ENCODE peak calls at places on chromosome 4, in nine cellular contexts. M is IMR-90, I is vagina, X is uterus, T is breast epithelium, R is heart left ventricle, N is NB4, Z is body of pancreas, Q is tibial nerve. Y is an unnamed sample.

GRCh38 chr4:84583871-84584373 is 995 bp downstream of the CDS1 start:
- DNase-seq in M (no peak), Z (no peak), T (no peak), I (no peak), X (no peak), R (no peak), N (peak), Q (no peak), Y (no peak)

GRCh38 chr4:124343711-124344110 is 368.8 kb downstream of the ANKRD50 start:
- DNase-seq in R (no peak), M (peak), N (no peak), Z (no peak), T (no peak), Q (no peak), I (no peak), X (no peak), Y (no peak)

GRCh38 chr4:174880001-174880400 is 38.2 kb upstream of the ADAM29 start:
- DNase-seq in N (no peak), X (no peak), T (no peak), Q (no peak), Z (no peak), R (no peak), I (no peak), M (no peak), Y (no peak)

GRCh38 chr4:7371122-7371941 is 63.4 kb downstream of the PSAPL1 start:
- DNase-seq in R (peak), N (no peak), I (no peak), T (no peak), M (peak), Q (no peak), Z (no peak), X (no peak), Y (no peak)

GRCh38 chr4:94957030-94957429 is 199.3 kb downstream of the BMPR1B start:
- DNase-seq in I (no peak), N (no peak), M (no peak), X (no peak), R (no peak), Q (no peak), Z (no peak), T (no peak), Y (no peak)

GRCh38 chr4:106746451-106746850 is 289.7 kb downstream of the DKK2 start:
- DNase-seq in T (no peak), X (no peak), Z (no peak), M (no peak), R (no peak), Q (no peak), I (no peak), N (peak), Y (no peak)

GRCh38 chr4:145557720-145558119 is 61.5 kb upstream of the MMAA start:
- DNase-seq in N (peak), Q (peak), R (no peak), Z (peak), T (no peak), I (no peak), X (peak), M (peak), Y (peak)

GRCh38 chr4:39046243-39046642 is 14.0 kb upstream of the TMEM156 start:
- DNase-seq in R (no peak), T (no peak), N (peak), I (no peak), Z (peak), X (no peak), M (peak), Q (no peak), Y (no peak)

GRCh38 chr4:160510925-160511324 is 1408.0 kb downstream of the RAPGEF2 start:
- DNase-seq in R (no peak), T (no peak), N (peak), Z (no peak), I (no peak), Q (no peak), X (no peak), M (no peak), Y (no peak)

GRCh38 chr4:190018201-190018920 is 8.7 kb downstream of the FRG2 start:
- DNase-seq in R (no peak), Q (no peak), X (no peak), M (no peak), I (no peak), Z (no peak), T (no peak), N (no peak), Y (no peak)

GRCh38 chr4:31458813-31459212 is 738.6 kb downstream of the PCDH7 start:
- DNase-seq in N (no peak), M (no peak), I (no peak), Z (no peak), T (no peak), Q (no peak), R (no peak), X (no peak), Y (no peak)

GRCh38 chr4:60817609-60818008 is 382.5 kb upstream of the ADGRL3 start:
- DNase-seq in M (no peak), N (no peak), Q (no peak), R (no peak), I (no peak), Z (no peak), X (no peak), T (no peak), Y (no peak)

GRCh38 chr4:61320154-61320553 is 120.0 kb downstream of the ADGRL3 start:
- DNase-seq in M (peak), N (no peak), T (no peak), Z (no peak), Q (no peak), R (no peak), X (no peak), I (no peak), Y (no peak)

GRCh38 chr4:183658362-183659028 is 490 bp downstream of the RWDD4 start:
- DNase-seq in Q (no peak), N (peak), X (peak), Z (peak), R (peak), M (peak), I (no peak), T (no peak), Y (no peak)

GRCh38 chr4:118180776-118181175 is 146.5 kb downstream of the NDST3 start:
- DNase-seq in X (no peak), T (no peak), N (no peak), R (no peak), I (no peak), M (peak), Q (no peak), Z (no peak), Y (no peak)

GRCh38 chr4:86934147-86934771 is 552 bp upstream of the AFF1 start:
- DNase-seq in T (no peak), X (no peak), N (peak), Z (no peak), R (no peak), M (no peak), Q (peak), I (no peak), Y (no peak)

GRCh38 chr4:123406862-123407261 is 10.3 kb downstream of the SPRY1 start:
- DNase-seq in Q (no peak), T (no peak), N (no peak), X (no peak), I (no peak), Z (no peak), M (no peak), R (no peak), Y (no peak)

GRCh38 chr4:156633846-156634245 is 337.8 kb downstream of the PDGFC start:
- DNase-seq in I (no peak), T (no peak), N (no peak), Q (no peak), Z (no peak), R (no peak), M (no peak), X (no peak), Y (no peak)

GRCh38 chr4:120921456-120922389 is 803 bp downstream of the PRDM5 start:
- DNase-seq in Q (peak), Z (peak), T (peak), X (peak), N (no peak), I (no peak), M (peak), R (peak), Y (peak)

GRCh38 chr4:93469560-93469959 is 359.0 kb upstream of the ATOH1 start:
- DNase-seq in I (no peak), Z (no peak), X (no peak), Q (no peak), R (no peak), N (no peak), M (no peak), T (no peak), Y (no peak)

GRCh38 chr4:164731827-164732474 is 22.0 kb upstream of the SMIM31 start:
- DNase-seq in Q (peak), Z (peak), X (peak), R (peak), N (peak), I (no peak), T (no peak), M (peak), Y (peak)

GRCh38 chr4:73230865-73231517 is 27.6 kb downstream of the ANKRD17 start:
- DNase-seq in X (no peak), I (no peak), M (no peak), Z (no peak), N (no peak), Q (no peak), R (no peak), T (no peak), Y (no peak)

GRCh38 chr4:110628321-110629213 is 5.7 kb upstream of the PITX2 start:
- DNase-seq in R (no peak), Q (no peak), N (no peak), M (no peak), T (no peak), Z (no peak), X (no peak), I (no peak), Y (no peak)

GRCh38 chr4:184253072-184253420 is 35.4 kb upstream of the ENPP6 start:
- DNase-seq in R (no peak), T (no peak), Q (no peak), I (no peak), M (no peak), X (no peak), N (no peak), Z (no peak), Y (no peak)

GRCh38 chr4:97013309-97014106 is 1129.8 kb downstream of the STPG2 start:
- DNase-seq in Z (no peak), Q (no peak), X (no peak), N (no peak), R (no peak), M (no peak), T (no peak), I (no peak), Y (no peak)

DNA sequence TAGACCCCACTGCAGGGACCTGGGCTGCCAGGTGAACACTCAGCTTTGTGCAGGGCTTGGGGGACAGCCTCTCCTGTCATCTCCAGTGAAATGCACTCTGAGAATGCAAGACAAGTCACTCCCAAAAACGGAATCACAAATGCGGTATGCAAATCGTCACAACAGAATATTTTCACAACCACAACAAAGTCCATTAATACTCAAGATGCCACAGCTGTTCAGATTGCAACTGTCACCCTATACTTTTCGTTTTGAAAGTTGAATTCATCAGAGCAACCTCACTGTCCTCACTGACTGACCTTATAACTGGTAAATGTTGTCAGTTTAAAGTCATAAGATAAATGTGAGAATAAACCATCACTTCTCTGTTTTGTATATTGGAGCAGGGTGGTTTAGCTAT is 16.6 kb downstream of the JAKMIP1 start:
- DNase-seq in I (no peak), M (no peak), Z (no peak), N (no peak), T (no peak), X (no peak), R (no peak), Q (no peak), Y (no peak)
- TF ChIP-seq POLR2A in I (no peak), M (no peak), Z (no peak), N (no peak), T (no peak), X (no peak), R (no peak), Q (no peak), Y (no peak)

DNA sequence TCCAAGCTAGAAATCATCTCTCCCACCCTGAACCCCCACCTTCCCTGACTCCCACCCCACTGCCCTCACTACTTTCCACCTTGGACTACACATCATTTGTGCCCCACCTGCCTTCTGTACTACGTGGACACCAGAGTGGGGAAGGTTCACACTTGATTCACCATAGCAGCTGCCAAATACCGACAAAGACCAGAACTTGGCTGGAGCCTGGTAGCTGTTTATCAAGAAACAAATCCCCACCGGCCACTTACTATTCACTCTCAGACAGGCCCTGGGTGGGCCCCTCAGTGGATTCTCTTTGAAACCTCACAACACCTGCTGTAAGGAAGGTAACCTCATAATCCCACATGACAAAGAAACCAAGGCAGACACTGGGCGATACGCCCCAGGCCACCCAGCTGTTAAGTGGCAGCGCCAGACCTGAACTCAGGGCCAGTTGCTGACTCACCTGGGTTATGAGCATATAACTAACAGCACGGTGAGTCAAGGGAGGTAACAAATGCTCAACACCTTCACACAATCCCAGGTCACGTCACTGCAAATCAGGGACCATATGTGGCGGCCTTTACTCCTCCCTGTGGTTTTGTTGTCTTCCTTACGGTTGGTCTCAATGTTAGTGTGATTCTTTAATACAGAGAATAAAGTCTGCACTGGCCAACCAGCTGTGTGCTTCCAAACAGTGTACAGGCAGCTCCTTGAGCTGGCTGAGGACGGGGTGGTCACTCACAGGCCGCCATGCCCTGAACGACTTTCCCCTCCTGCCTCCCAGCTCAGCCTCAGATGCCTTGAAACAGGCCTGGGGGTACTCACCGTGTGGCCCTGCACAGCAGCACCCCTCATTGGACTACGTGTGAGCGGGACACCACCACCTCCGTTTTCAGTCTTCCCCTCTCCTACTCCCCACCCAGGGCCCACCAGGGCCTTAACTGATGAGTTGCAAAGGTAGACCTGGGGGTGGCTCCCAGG is 7.5 kb downstream of the WDR1 start:
- DNase-seq in N (no peak), I (no peak), Q (no peak), R (no peak), X (no peak), M (peak), Z (no peak), T (no peak), Y (no peak)
- TF ChIP-seq POLR2A in N (no peak), I (no peak), Q (no peak), R (no peak), X (no peak), M (no peak), Z (no peak), T (no peak), Y (no peak)

GRCh38 chr4:153342751-153343552 is 1.5 kb upstream of the MND1 start:
- DNase-seq in I (no peak), T (no peak), Z (no peak), M (no peak), N (no peak), R (no peak), X (no peak), Q (no peak), Y (no peak)

GRCh38 chr4:153346563-153346962 is 2.1 kb downstream of the MND1 start:
- DNase-seq in I (no peak), X (no peak), M (peak), Z (no peak), T (no peak), Q (no peak), R (no peak), N (peak), Y (no peak)

GRCh38 chr4:153345011-153345981 is 808 bp downstream of the MND1 start:
- DNase-seq in M (peak), Q (peak), Z (peak), I (no peak), R (peak), N (peak), T (no peak), X (peak), Y (peak)

GRCh38 chr4:153346031-153346430 is 1.5 kb downstream of the MND1 start:
- DNase-seq in I (no peak), M (no peak), Z (no peak), R (no peak), X (no peak), T (no peak), N (no peak), Q (no peak), Y (no peak)

GRCh38 chr4:153344131-153345010 is at the start of gene MND1:
- DNase-seq in X (peak), R (peak), Q (peak), I (no peak), T (peak), N (peak), M (peak), Z (peak), Y (peak)
- TF ChIP-seq POLR2A in X (no peak), R (no peak), Q (no peak), I (no peak), T (no peak), N (peak), M (peak), Z (no peak), Y (peak)

GRCh38 chr4:23881674-23882337 is 8.0 kb downstream of the PPARGC1A start:
- DNase-seq in Z (no peak), M (no peak), N (no peak), Q (no peak), T (no peak), R (no peak), I (no peak), X (no peak), Y (no peak)

GRCh38 chr4:23878235-23878861 is 11.5 kb downstream of the PPARGC1A start:
- DNase-seq in I (no peak), M (no peak), Q (no peak), N (no peak), T (no peak), X (no peak), Z (no peak), R (no peak), Y (no peak)

GRCh38 chr4:23878912-23879732 is 10.7 kb downstream of the PPARGC1A start:
- DNase-seq in Q (no peak), T (no peak), N (no peak), M (peak), Z (no peak), X (no peak), I (no peak), R (no peak), Y (no peak)

GRCh38 chr4:23882976-23883531 is 6.8 kb downstream of the PPARGC1A start:
- DNase-seq in R (no peak), N (no peak), M (no peak), T (no peak), Q (no peak), Z (no peak), X (no peak), I (no peak), Y (no peak)

DNA sequence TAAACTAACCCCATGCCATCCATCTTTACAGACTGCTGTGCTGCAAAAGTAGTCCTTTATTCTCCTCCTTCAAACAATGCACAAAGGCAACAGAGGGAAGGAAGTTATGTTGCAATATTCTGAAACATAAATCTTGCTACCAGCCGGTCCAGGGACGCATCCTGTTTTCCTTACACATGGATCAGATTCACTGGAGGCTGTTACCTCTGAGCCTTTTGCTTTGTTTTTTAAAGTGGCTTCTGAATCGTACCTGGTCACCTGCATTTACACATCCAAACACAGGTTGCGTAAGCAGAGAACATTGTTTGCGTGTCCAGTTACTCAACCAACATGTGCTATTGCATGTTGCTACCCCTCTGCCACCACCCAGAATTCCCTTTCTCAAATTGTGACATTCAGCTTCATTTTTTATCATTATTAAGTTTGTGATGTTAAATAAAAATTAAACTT is 8.8 kb downstream of the PPARGC1A start:
- DNase-seq in R (no peak), M (no peak), I (no peak), Q (no peak), N (peak), X (no peak), Z (no peak), T (no peak), Y (no peak)
- TF ChIP-seq POLR2A in R (no peak), M (no peak), I (no peak), Q (no peak), N (no peak), X (no peak), Z (no peak), T (no peak), Y (no peak)

GRCh38 chr4:112274959-112275358 is 10.7 kb downstream of the TIFA start:
- DNase-seq in R (no peak), N (no peak), T (no peak), Q (no peak), I (no peak), X (no peak), Z (no peak), M (no peak), Y (no peak)
- TF ChIP-seq POLR2A in R (no peak), N (no peak), T (no peak), Q (no peak), I (no peak), X (no peak), Z (no peak), M (no peak), Y (no peak)

GRCh38 chr4:151144329-151145072 is 45.1 kb downstream of the RPS3A start:
- DNase-seq in Q (no peak), N (no peak), T (no peak), Z (no peak), M (no peak), X (no peak), I (no peak), R (no peak), Y (no peak)
- TF ChIP-seq POLR2A in Q (no peak), N (no peak), T (no peak), Z (no peak), M (no peak), X (no peak), I (no peak), R (no peak), Y (no peak)

GRCh38 chr4:53365121-53365485 is 758 bp downstream of the SCFD2 start:
- DNase-seq in X (no peak), R (no peak), Q (no peak), M (peak), T (no peak), N (peak), I (no peak), Z (peak), Y (peak)

GRCh38 chr4:53364624-53365023 is 1.2 kb downstream of the SCFD2 start:
- DNase-seq in M (no peak), Q (no peak), Z (no peak), T (no peak), I (no peak), X (no peak), N (no peak), R (no peak), Y (no peak)

GRCh38 chr4:53362093-53362492 is 3.8 kb downstream of the SCFD2 start:
- DNase-seq in R (no peak), M (no peak), X (no peak), Z (no peak), N (no peak), T (no peak), Q (no peak), I (no peak), Y (no peak)

GRCh38 chr4:53366301-53366716 is 448 bp upstream of the SCFD2 start:
- DNase-seq in N (no peak), M (no peak), Q (no peak), T (no peak), I (no peak), Z (no peak), R (no peak), X (no peak), Y (no peak)

GRCh38 chr4:53365486-53366300 is at the start of gene SCFD2:
- DNase-seq in Z (peak), M (peak), T (peak), I (peak), R (peak), Q (peak), X (peak), N (peak), Y (peak)
- TF ChIP-seq POLR2A in Z (peak), M (peak), T (no peak), I (peak), R (peak), Q (no peak), X (peak), N (peak), Y (peak)

Y was measured in H54.